ENCODE peak calls at places on chromosomes 1 and 21, in nine cellular contexts. One of them, this sample, is unnamed.

GRCh38 chr1:10824821-10825540 is 28.5 kb upstream of the CASZ1 start:
- DNase-seq in heart left ventricle: no peak
- DNase-seq in thoracic aorta: no peak
- DNase-seq in CD8-positive, alpha-beta T cell: no peak
- DNase-seq in uterus: peak; percentile 92
- DNase-seq in pancreas: no peak
- DNase-seq in A673: peak; percentile 27
- DNase-seq in psoas muscle: no peak
- DNase-seq in AG04450: peak; percentile 24
- DNase-seq in this sample: no peak

GRCh38 chr21:38619865-38620513 is 121.7 kb upstream of the ERG start:
- DNase-seq in heart left ventricle: peak; percentile 43
- DNase-seq in thoracic aorta: peak; percentile 48
- DNase-seq in CD8-positive, alpha-beta T cell: no peak
- DNase-seq in uterus: peak; percentile 53
- DNase-seq in pancreas: no peak
- DNase-seq in A673: no peak
- DNase-seq in psoas muscle: peak; percentile 65
- DNase-seq in AG04450: no peak
- DNase-seq in this sample: no peak

GRCh38 chr1:15180189-15180588 is 26.6 kb downstream of the TMEM51 start:
- DNase-seq in heart left ventricle: no peak
- DNase-seq in thoracic aorta: no peak
- DNase-seq in CD8-positive, alpha-beta T cell: no peak
- DNase-seq in uterus: no peak
- DNase-seq in pancreas: peak; percentile 62
- DNase-seq in A673: no peak
- DNase-seq in psoas muscle: no peak
- DNase-seq in AG04450: no peak
- DNase-seq in this sample: peak; percentile 77

GRCh38 chr1:153526132-153526543 is 9.7 kb downstream of the S100A6 start:
- DNase-seq in heart left ventricle: no peak
- DNase-seq in thoracic aorta: no peak
- DNase-seq in CD8-positive, alpha-beta T cell: no peak
- DNase-seq in uterus: no peak
- DNase-seq in pancreas: no peak
- DNase-seq in A673: no peak
- DNase-seq in psoas muscle: no peak
- DNase-seq in AG04450: no peak
- DNase-seq in this sample: no peak

GRCh38 chr1:234697741-234698140 is 87.8 kb upstream of the IRF2BP2 start:
- DNase-seq in heart left ventricle: no peak
- DNase-seq in thoracic aorta: no peak
- DNase-seq in CD8-positive, alpha-beta T cell: no peak
- DNase-seq in uterus: no peak
- DNase-seq in pancreas: no peak
- DNase-seq in A673: no peak
- DNase-seq in psoas muscle: no peak
- DNase-seq in AG04450: no peak
- DNase-seq in this sample: no peak

GRCh38 chr21:35423694-35424093 is 374.6 kb upstream of the RUNX1 start:
- DNase-seq in heart left ventricle: no peak
- DNase-seq in thoracic aorta: no peak
- DNase-seq in CD8-positive, alpha-beta T cell: no peak
- DNase-seq in uterus: no peak
- DNase-seq in pancreas: no peak
- DNase-seq in A673: no peak
- DNase-seq in psoas muscle: no peak
- DNase-seq in AG04450: no peak
- DNase-seq in this sample: no peak

GRCh38 chr1:33436557-33437296 is 5.8 kb upstream of the PHC2 start:
- DNase-seq in heart left ventricle: no peak
- DNase-seq in thoracic aorta: no peak
- DNase-seq in CD8-positive, alpha-beta T cell: no peak
- DNase-seq in uterus: no peak
- DNase-seq in pancreas: no peak
- DNase-seq in A673: no peak
- DNase-seq in psoas muscle: no peak
- DNase-seq in AG04450: no peak
- DNase-seq in this sample: no peak

GRCh38 chr1:198788561-198789064 is 149.8 kb downstream of the PTPRC start:
- DNase-seq in heart left ventricle: no peak
- DNase-seq in thoracic aorta: no peak
- DNase-seq in CD8-positive, alpha-beta T cell: no peak
- DNase-seq in uterus: no peak
- DNase-seq in pancreas: no peak
- DNase-seq in A673: peak; percentile 40
- DNase-seq in psoas muscle: no peak
- DNase-seq in AG04450: no peak
- DNase-seq in this sample: no peak

GRCh38 chr21:32887026-32887425 is 115.5 kb upstream of the PAXBP1 start:
- DNase-seq in heart left ventricle: no peak
- DNase-seq in thoracic aorta: no peak
- DNase-seq in CD8-positive, alpha-beta T cell: no peak
- DNase-seq in uterus: no peak
- DNase-seq in pancreas: no peak
- DNase-seq in A673: no peak
- DNase-seq in psoas muscle: no peak
- DNase-seq in AG04450: no peak
- DNase-seq in this sample: no peak

GRCh38 chr21:32884062-32884461 is 112.5 kb upstream of the PAXBP1 start:
- DNase-seq in heart left ventricle: no peak
- DNase-seq in thoracic aorta: no peak
- DNase-seq in CD8-positive, alpha-beta T cell: no peak
- DNase-seq in uterus: no peak
- DNase-seq in pancreas: no peak
- DNase-seq in A673: no peak
- DNase-seq in psoas muscle: no peak
- DNase-seq in AG04450: no peak
- DNase-seq in this sample: no peak

GRCh38 chr21:32888971-32889370 is 117.4 kb upstream of the PAXBP1 start:
- DNase-seq in heart left ventricle: no peak
- DNase-seq in thoracic aorta: no peak
- DNase-seq in CD8-positive, alpha-beta T cell: no peak
- DNase-seq in uterus: no peak
- DNase-seq in pancreas: no peak
- DNase-seq in A673: no peak
- DNase-seq in psoas muscle: no peak
- DNase-seq in AG04450: no peak
- DNase-seq in this sample: no peak

GRCh38 chr21:32889596-32889995 is 118.0 kb upstream of the PAXBP1 start:
- DNase-seq in heart left ventricle: no peak
- DNase-seq in thoracic aorta: no peak
- DNase-seq in CD8-positive, alpha-beta T cell: no peak
- DNase-seq in uterus: no peak
- DNase-seq in pancreas: no peak
- DNase-seq in A673: no peak
- DNase-seq in psoas muscle: no peak
- DNase-seq in AG04450: no peak
- DNase-seq in this sample: no peak

DNA sequence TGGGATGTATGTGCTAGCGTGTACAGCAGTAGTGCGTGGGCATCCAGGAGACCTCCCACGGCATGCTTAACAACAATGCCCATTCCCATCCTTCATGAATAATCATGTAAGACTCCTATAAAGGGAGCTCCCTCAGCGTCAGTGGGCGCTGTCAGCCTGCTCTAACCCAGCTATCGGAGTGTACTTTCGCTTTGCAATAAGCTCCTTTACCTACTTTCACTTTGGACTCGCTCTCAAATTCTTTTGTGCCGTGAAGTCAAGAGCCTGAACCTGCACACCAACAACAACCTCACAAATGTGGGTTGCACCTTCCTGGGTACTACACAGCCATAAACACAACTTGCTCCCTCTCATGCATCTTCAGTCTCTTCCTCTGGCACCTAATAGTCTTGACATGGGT is 114.8 kb upstream of the PAXBP1 start:
- DNase-seq in heart left ventricle: no peak
- DNase-seq in thoracic aorta: no peak
- DNase-seq in CD8-positive, alpha-beta T cell: no peak
- DNase-seq in uterus: no peak
- DNase-seq in pancreas: no peak
- DNase-seq in A673: peak; percentile 48
- DNase-seq in psoas muscle: no peak
- DNase-seq in AG04450: no peak
- DNase-seq in this sample: no peak
- TF ChIP-seq CTCF in heart left ventricle: no peak
- TF ChIP-seq CTCF in thoracic aorta: no peak
- TF ChIP-seq CTCF in CD8-positive, alpha-beta T cell: no peak
- TF ChIP-seq CTCF in uterus: no peak
- TF ChIP-seq CTCF in pancreas: no peak
- TF ChIP-seq CTCF in A673: no peak
- TF ChIP-seq CTCF in psoas muscle: no peak
- TF ChIP-seq CTCF in AG04450: no peak
- TF ChIP-seq CTCF in this sample: no peak

GRCh38 chr1:1373051-1373450 is 2.0 kb downstream of the AURKAIP1 start:
- DNase-seq in heart left ventricle: no peak
- DNase-seq in thoracic aorta: no peak
- DNase-seq in CD8-positive, alpha-beta T cell: no peak
- DNase-seq in uterus: no peak
- DNase-seq in pancreas: no peak
- DNase-seq in A673: no peak
- DNase-seq in psoas muscle: no peak
- DNase-seq in AG04450: no peak
- DNase-seq in this sample: no peak

GRCh38 chr1:1373493-1374067 is 1.4 kb downstream of the AURKAIP1 start:
- DNase-seq in heart left ventricle: peak; percentile 24
- DNase-seq in thoracic aorta: no peak
- DNase-seq in CD8-positive, alpha-beta T cell: no peak
- DNase-seq in uterus: no peak
- DNase-seq in pancreas: no peak
- DNase-seq in A673: no peak
- DNase-seq in psoas muscle: no peak
- DNase-seq in AG04450: no peak
- DNase-seq in this sample: no peak

GRCh38 chr1:1370771-1371300 is 4.2 kb downstream of the AURKAIP1 start:
- DNase-seq in heart left ventricle: no peak
- DNase-seq in thoracic aorta: no peak
- DNase-seq in CD8-positive, alpha-beta T cell: no peak
- DNase-seq in uterus: no peak
- DNase-seq in pancreas: no peak
- DNase-seq in A673: no peak
- DNase-seq in psoas muscle: no peak
- DNase-seq in AG04450: no peak
- DNase-seq in this sample: no peak

GRCh38 chr1:1371741-1372711 is 3.0 kb downstream of the AURKAIP1 start:
- DNase-seq in heart left ventricle: peak; percentile 70
- DNase-seq in thoracic aorta: no peak
- DNase-seq in CD8-positive, alpha-beta T cell: peak; percentile 74
- DNase-seq in uterus: peak; percentile 69
- DNase-seq in pancreas: peak; percentile 68
- DNase-seq in A673: peak; percentile 63
- DNase-seq in psoas muscle: peak; percentile 74
- DNase-seq in AG04450: no peak
- DNase-seq in this sample: peak; percentile 48

DNA sequence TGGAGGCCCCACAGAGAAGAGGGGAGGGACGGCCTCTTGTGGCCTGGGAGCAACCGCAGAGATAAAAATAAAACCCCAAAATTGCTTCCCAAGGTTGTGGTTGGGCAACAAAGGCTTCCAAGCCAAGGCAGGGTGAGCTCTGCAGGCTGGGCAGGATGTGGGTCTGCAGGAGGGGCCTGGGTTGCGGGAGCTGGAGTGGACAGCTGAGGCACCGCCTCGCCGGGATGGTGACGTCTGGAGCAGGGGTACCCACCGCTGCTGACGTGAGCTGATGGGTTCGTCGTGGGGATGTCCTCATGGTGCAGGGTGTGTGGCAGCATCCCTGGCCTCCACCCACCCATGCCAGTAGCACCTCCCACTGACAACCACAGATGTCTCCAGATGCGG is 3.7 kb downstream of the AURKAIP1 start:
- DNase-seq in heart left ventricle: no peak
- DNase-seq in thoracic aorta: no peak
- DNase-seq in CD8-positive, alpha-beta T cell: peak; percentile 38
- DNase-seq in uterus: no peak
- DNase-seq in pancreas: peak; percentile 29
- DNase-seq in A673: no peak
- DNase-seq in psoas muscle: no peak
- DNase-seq in AG04450: no peak
- DNase-seq in this sample: no peak
- H3K27ac ChIP-seq in heart left ventricle: no peak overlapping the region
- H3K27ac ChIP-seq in thoracic aorta: no peak overlapping the region
- H3K27ac ChIP-seq in CD8-positive, alpha-beta T cell: peak overlapping the region; percentile 53
- H3K27ac ChIP-seq in uterus: no peak overlapping the region
- H3K27ac ChIP-seq in pancreas: no peak overlapping the region
- H3K27ac ChIP-seq in A673: no peak overlapping the region
- H3K27ac ChIP-seq in psoas muscle: no peak overlapping the region
- H3K27ac ChIP-seq in AG04450: no peak overlapping the region
- H3K27ac ChIP-seq in this sample: no peak overlapping the region

DNA sequence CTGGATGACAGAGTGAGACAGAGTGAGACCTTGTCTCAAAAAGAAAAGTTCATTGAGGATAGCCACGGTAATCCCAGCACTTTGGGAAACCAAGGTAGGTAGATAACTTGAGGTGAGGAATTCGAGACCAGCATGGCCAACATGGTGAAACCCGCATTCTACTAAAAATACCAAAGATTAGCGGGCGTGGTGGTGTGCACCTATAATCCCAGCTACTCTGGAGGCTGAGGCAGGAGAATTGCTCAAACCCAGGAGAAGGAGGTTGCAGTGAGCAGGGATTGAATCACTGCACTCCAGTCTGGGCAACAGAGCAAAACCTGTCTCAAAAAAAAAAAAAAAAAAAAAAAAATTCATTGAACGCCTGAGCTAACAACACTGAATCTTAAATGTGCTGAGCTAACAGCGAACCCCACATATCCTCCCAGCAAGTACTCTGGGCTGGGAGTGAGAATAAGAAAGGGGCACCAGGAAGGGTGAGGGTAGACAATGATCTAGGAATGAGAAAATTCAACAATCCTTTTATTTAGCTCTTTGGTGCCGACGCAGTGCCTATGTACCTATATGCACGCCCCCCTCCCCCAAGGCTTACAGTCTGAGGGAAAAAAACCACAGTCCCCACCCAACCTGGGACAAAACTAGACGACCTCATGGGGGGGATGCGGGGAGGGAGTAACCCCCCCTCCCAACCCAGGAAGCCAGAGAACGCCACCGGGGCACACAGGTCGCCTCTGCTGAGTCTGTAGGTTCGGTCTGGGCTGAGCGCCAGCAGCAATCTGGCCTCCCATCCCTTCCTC is 1.4 kb upstream of the CACNA1S start:
- DNase-seq in heart left ventricle: no peak
- DNase-seq in thoracic aorta: no peak
- DNase-seq in CD8-positive, alpha-beta T cell: no peak
- DNase-seq in uterus: no peak
- DNase-seq in pancreas: no peak
- DNase-seq in A673: no peak
- DNase-seq in psoas muscle: no peak
- DNase-seq in AG04450: no peak
- DNase-seq in this sample: no peak
- H3K4me3 ChIP-seq in heart left ventricle: no peak overlapping the region
- H3K4me3 ChIP-seq in thoracic aorta: peak overlapping the region; percentile 86
- H3K4me3 ChIP-seq in CD8-positive, alpha-beta T cell: peak overlapping the region; percentile 67
- H3K4me3 ChIP-seq in uterus: no peak overlapping the region
- H3K4me3 ChIP-seq in pancreas: no peak overlapping the region
- H3K4me3 ChIP-seq in A673: peak overlapping the region; percentile 64
- H3K4me3 ChIP-seq in psoas muscle: peak overlapping the region; percentile 78
- H3K4me3 ChIP-seq in AG04450: peak overlapping the region; percentile 35
- H3K4me3 ChIP-seq in this sample: peak overlapping the region; percentile 79

GRCh38 chr1:17762313-17762712 is 7.2 kb downstream of the ACTL8 start:
- DNase-seq in heart left ventricle: no peak
- DNase-seq in thoracic aorta: no peak
- DNase-seq in CD8-positive, alpha-beta T cell: no peak
- DNase-seq in uterus: no peak
- DNase-seq in pancreas: no peak
- DNase-seq in A673: no peak
- DNase-seq in psoas muscle: no peak
- DNase-seq in AG04450: no peak
- DNase-seq in this sample: no peak

GRCh38 chr1:17757426-17757825 is 2.3 kb downstream of the ACTL8 start:
- DNase-seq in heart left ventricle: no peak
- DNase-seq in thoracic aorta: no peak
- DNase-seq in CD8-positive, alpha-beta T cell: no peak
- DNase-seq in uterus: no peak
- DNase-seq in pancreas: no peak
- DNase-seq in A673: no peak
- DNase-seq in psoas muscle: no peak
- DNase-seq in AG04450: no peak
- DNase-seq in this sample: no peak

GRCh38 chr1:17763995-17764394 is 8.9 kb downstream of the ACTL8 start:
- DNase-seq in heart left ventricle: no peak
- DNase-seq in thoracic aorta: no peak
- DNase-seq in CD8-positive, alpha-beta T cell: no peak
- DNase-seq in uterus: no peak
- DNase-seq in pancreas: no peak
- DNase-seq in A673: no peak
- DNase-seq in psoas muscle: peak; percentile 28
- DNase-seq in AG04450: no peak
- DNase-seq in this sample: no peak

GRCh38 chr1:17755120-17755519 is at the start of gene ACTL8:
- DNase-seq in heart left ventricle: no peak
- DNase-seq in thoracic aorta: no peak
- DNase-seq in CD8-positive, alpha-beta T cell: no peak
- DNase-seq in uterus: no peak
- DNase-seq in pancreas: no peak
- DNase-seq in A673: peak; percentile 33
- DNase-seq in psoas muscle: no peak
- DNase-seq in AG04450: no peak
- DNase-seq in this sample: no peak

GRCh38 chr1:17759114-17759513 is 4.0 kb downstream of the ACTL8 start:
- DNase-seq in heart left ventricle: no peak
- DNase-seq in thoracic aorta: no peak
- DNase-seq in CD8-positive, alpha-beta T cell: no peak
- DNase-seq in uterus: no peak
- DNase-seq in pancreas: no peak
- DNase-seq in A673: peak; percentile 24
- DNase-seq in psoas muscle: no peak
- DNase-seq in AG04450: no peak
- DNase-seq in this sample: no peak
- TF ChIP-seq CTCF in heart left ventricle: no peak
- TF ChIP-seq CTCF in thoracic aorta: no peak
- TF ChIP-seq CTCF in CD8-positive, alpha-beta T cell: no peak
- TF ChIP-seq CTCF in uterus: no peak
- TF ChIP-seq CTCF in pancreas: no peak
- TF ChIP-seq CTCF in A673: peak; percentile 46
- TF ChIP-seq CTCF in psoas muscle: no peak
- TF ChIP-seq CTCF in AG04450: peak; percentile 25
- TF ChIP-seq CTCF in this sample: no peak

This sample was measured in dorsolateral prefrontal cortex.